ENCODE peak calls at places on chromosomes 5 and 9, in six cellular contexts. U is GM10248; L is M059J; O is CD8-positive, alpha-beta T cell; S is SHP77; H is EL. E is an unnamed sample.

GRCh38 chr9:113808391-113809191 is 67.5 kb upstream of the ZNF618 start:
- DNase-seq in U (peak; percentile 2), L (peak; percentile 93), O (no peak), S (no peak), H (peak; percentile 81), E (no peak)

GRCh38 chr9:129602598-129603415 is 18.1 kb downstream of the C9orf50 start:
- DNase-seq in U (no peak), L (no peak), O (no peak), S (no peak), H (no peak), E (no peak)

GRCh38 chr5:153537225-153537624 is 46.8 kb downstream of the GRIA1 start:
- DNase-seq in U (no peak), L (no peak), O (no peak), S (no peak), H (no peak), E (no peak)

GRCh38 chr9:69295872-69296562 is 29.0 kb upstream of the ENTREP1 start:
- DNase-seq in U (no peak), L (no peak), O (no peak), S (no peak), H (no peak), E (no peak)

GRCh38 chr9:86082870-86083269 is 16.5 kb downstream of the GOLM1 start:
- DNase-seq in U (no peak), L (no peak), O (no peak), S (no peak), H (no peak), E (peak; percentile 15)

GRCh38 chr5:72842816-72843215 is 26.4 kb downstream of the TNPO1 start:
- DNase-seq in U (no peak), L (peak; percentile 82), O (no peak), S (no peak), H (peak; percentile 69), E (peak; percentile 4)

GRCh38 chr5:5995819-5996218 is 382.5 kb downstream of the MED10 start:
- DNase-seq in U (no peak), L (no peak), O (no peak), S (no peak), H (no peak), E (no peak)

GRCh38 chr5:43422143-43422542 is 10.0 kb upstream of the CCL28 start:
- DNase-seq in U (no peak), L (peak; percentile 82), O (no peak), S (no peak), H (peak; percentile 44), E (no peak)

GRCh38 chr9:136249881-136250559 is 4.4 kb upstream of the QSOX2 start:
- DNase-seq in U (no peak), L (no peak), O (no peak), S (peak; percentile 94), H (no peak), E (no peak)

GRCh38 chr9:18675345-18675744 is 201.4 kb downstream of the ADAMTSL1 start:
- DNase-seq in U (no peak), L (no peak), O (no peak), S (no peak), H (peak; percentile 8), E (no peak)

GRCh38 chr9:21565137-21565536 is 83.0 kb upstream of the IFNE start:
- DNase-seq in U (no peak), L (peak; percentile 66), O (no peak), S (no peak), H (no peak), E (no peak)

GRCh38 chr9:130857864-130858730 is 23.0 kb downstream of the ABL1 start:
- DNase-seq in U (no peak), L (peak; percentile 87), O (no peak), S (no peak), H (peak; percentile 86), E (no peak)

GRCh38 chr9:113957778-113958430 is 81.8 kb downstream of the ZNF618 start:
- DNase-seq in U (no peak), L (peak; percentile 97), O (no peak), S (no peak), H (peak; percentile 95), E (peak; percentile 48)

GRCh38 chr5:142845402-142845901 is 75.3 kb downstream of the ARHGAP26 start:
- DNase-seq in U (no peak), L (no peak), O (no peak), S (peak; percentile 48), H (no peak), E (peak; percentile 19)

GRCh38 chr5:61051267-61051666 is 106.3 kb downstream of the NDUFAF2 start:
- DNase-seq in U (no peak), L (peak; percentile 74), O (no peak), S (no peak), H (peak; percentile 85), E (no peak)

GRCh38 chr9:89179535-89179919 is 909 bp upstream of the SHC3 start:
- DNase-seq in U (no peak), L (peak; percentile 56), O (no peak), S (no peak), H (peak; percentile 18), E (no peak)

GRCh38 chr9:127308559-127309429 is 44.2 kb downstream of the GARNL3 start:
- DNase-seq in U (no peak), L (peak; percentile 24), O (no peak), S (no peak), H (peak; percentile 38), E (no peak)

GRCh38 chr9:98558575-98558974 is 150.2 kb downstream of the GABBR2 start:
- DNase-seq in U (no peak), L (no peak), O (no peak), S (no peak), H (no peak), E (no peak)

GRCh38 chr5:180380441-180380840 is 27.3 kb upstream of the GFPT2 start:
- DNase-seq in U (no peak), L (no peak), O (no peak), S (no peak), H (no peak), E (no peak)

GRCh38 chr9:20292002-20292401 is 330.3 kb downstream of the MLLT3 start:
- DNase-seq in U (no peak), L (peak; percentile 55), O (no peak), S (no peak), H (peak; percentile 43), E (no peak)

GRCh38 chr9:504921-505821 is 290.5 kb downstream of the DOCK8 start:
- DNase-seq in U (peak; percentile 38), L (peak; percentile 24), O (no peak), S (no peak), H (no peak), E (no peak)

GRCh38 chr5:40401965-40402364 is 277.8 kb upstream of the PTGER4 start:
- DNase-seq in U (no peak), L (peak; percentile 96), O (no peak), S (no peak), H (peak; percentile 89), E (no peak)

GRCh38 chr9:108130896-108131295 is 641.3 kb upstream of the KLF4 start:
- DNase-seq in U (no peak), L (no peak), O (no peak), S (no peak), H (no peak), E (peak; percentile 80)

GRCh38 chr5:112227911-112228631 is 191.0 kb downstream of the EPB41L4A start:
- DNase-seq in U (no peak), L (no peak), O (no peak), S (no peak), H (no peak), E (no peak)

GRCh38 chr5:124902097-124902821 is 155.8 kb upstream of the ZNF608 start:
- DNase-seq in U (peak; percentile 65), L (peak; percentile 73), O (no peak), S (peak; percentile 69), H (peak; percentile 31), E (peak; percentile 45)

GRCh38 chr9:6680797-6681146 is 35.2 kb upstream of the GLDC start:
- DNase-seq in U (peak; percentile 63), L (peak; percentile 73), O (no peak), S (peak; percentile 58), H (peak; percentile 64), E (no peak)

GRCh38 chr5:1449081-1449630 is 3.9 kb upstream of the SLC6A3 start:
- DNase-seq in U (no peak), L (no peak), O (no peak), S (no peak), H (no peak), E (no peak)